ENCODE peak calls at places on chromosome 22, in five cellular contexts. B is neural progenitor cell, A is heart left ventricle, I is cardiac muscle cell, P is endodermal cell. M is an unnamed sample.

GRCh38 chr22:41917906-41918791 is 3.3 kb upstream of the SHISA8 start:
- DNase-seq in P (no peak), I (peak), A (peak), B (no peak), M (no peak)

GRCh38 chr22:26975381-26975780 is 318.0 kb downstream of the MIAT start:
- DNase-seq in A (no peak), I (peak), B (no peak), P (no peak), M (no peak)

GRCh38 chr22:31288496-31289235 is 3.6 kb downstream of the PIK3IP1 start:
- DNase-seq in P (no peak), A (no peak), I (no peak), B (no peak), M (no peak)

GRCh38 chr22:46315976-46316375 is 19.3 kb downstream of the GTSE1 start:
- DNase-seq in P (no peak), I (no peak), A (no peak), B (no peak), M (no peak)

GRCh38 chr22:33288078-33288477 is 229.9 kb upstream of the SYN3 start:
- DNase-seq in I (no peak), B (no peak), A (no peak), P (no peak), M (no peak)

GRCh38 chr22:33851240-33851639 is 69.0 kb downstream of the LARGE1 start:
- DNase-seq in P (no peak), A (no peak), B (no peak), I (no peak), M (no peak)

GRCh38 chr22:48894804-48895250 is 932.8 kb downstream of the BRD1 start:
- DNase-seq in A (no peak), I (no peak), B (no peak), P (no peak), M (no peak)

GRCh38 chr22:22060200-22061084 is 77.9 kb upstream of the TOP3B start:
- DNase-seq in A (peak), I (peak), P (peak), B (peak), M (no peak)

GRCh38 chr22:50247748-50248147 is 2.9 kb upstream of the TUBGCP6 start:
- DNase-seq in P (peak), I (peak), A (no peak), B (peak), M (no peak)

GRCh38 chr22:35995772-35996171 is 32.9 kb downstream of the RBFOX2 start:
- DNase-seq in B (no peak), P (no peak), I (peak), A (peak), M (peak)

GRCh38 chr22:48949375-48950149 is 878.1 kb downstream of the BRD1 start:
- DNase-seq in I (no peak), P (no peak), B (no peak), A (no peak), M (no peak)

GRCh38 chr22:31120230-31120629 is 2.5 kb upstream of the INPP5J start:
- DNase-seq in A (no peak), B (no peak), I (no peak), P (peak), M (no peak)

GRCh38 chr22:30016596-30016995 is 63.7 kb upstream of the HORMAD2 start:
- DNase-seq in B (no peak), A (no peak), I (no peak), P (no peak), M (no peak)

GRCh38 chr22:30572210-30572609 is 2.3 kb downstream of the GAL3ST1 start:
- DNase-seq in P (no peak), A (no peak), I (no peak), B (no peak), M (no peak)

GRCh38 chr22:37472418-37473006 is 13.7 kb downstream of the MFNG start:
- DNase-seq in I (peak), A (no peak), B (peak), P (peak), M (no peak)

GRCh38 chr22:28141614-28142013 is 222.6 kb upstream of the PITPNB start:
- DNase-seq in B (no peak), I (peak), A (no peak), P (no peak), M (peak)

GRCh38 chr22:16824718-16825687 is at the start of gene XKR3:
- DNase-seq in I (no peak), P (peak), A (no peak), B (no peak), M (no peak)

GRCh38 chr22:26573026-26573662 is 16.8 kb downstream of the TPST2 start:
- DNase-seq in P (no peak), A (peak), I (peak), B (no peak), M (no peak)

GRCh38 chr22:30810105-30810504 is 115.4 kb downstream of the OSBP2 start:
- DNase-seq in B (no peak), I (no peak), P (no peak), A (no peak), M (no peak)

GRCh38 chr22:48417143-48418070 is 1410.3 kb downstream of the BRD1 start:
- DNase-seq in I (no peak), P (peak), B (no peak), A (no peak), M (no peak)

GRCh38 chr22:36327922-36328551 is 59.7 kb downstream of the MYH9 start:
- DNase-seq in I (peak), A (peak), P (no peak), B (no peak), M (no peak)

GRCh38 chr22:48450188-48450825 is 1377.4 kb downstream of the BRD1 start:
- DNase-seq in B (no peak), P (no peak), I (no peak), A (no peak), M (no peak)

GRCh38 chr22:37496651-37497599 is 10.7 kb upstream of the MFNG start:
- DNase-seq in P (peak), A (no peak), B (peak), I (peak), M (peak)

GRCh38 chr22:11360632-11361031 is 4167.4 kb upstream of the OR11H1 start:
- DNase-seq in A (no peak), P (no peak), B (no peak), I (no peak), M (no peak)

GRCh38 chr22:17303840-17304779 is 65.2 kb upstream of the CECR2 start:
- DNase-seq in A (no peak), B (no peak), P (no peak), I (no peak), M (no peak)

GRCh38 chr22:17257578-17257977 is 38.3 kb upstream of the ADA2 start:
- DNase-seq in I (no peak), B (peak), A (no peak), P (peak), M (no peak)

GRCh38 chr22:24054356-24054755 is 43.3 kb downstream of the CABIN1 start:
- DNase-seq in I (no peak), P (no peak), A (no peak), B (no peak), M (no peak)

GRCh38 chr22:31876156-31877035 is 67.9 kb upstream of the YWHAH start:
- DNase-seq in A (no peak), P (no peak), I (no peak), B (no peak), M (peak)

GRCh38 chr22:31206896-31207687 is 5.0 kb upstream of the LIMK2 start:
- DNase-seq in B (no peak), I (no peak), P (no peak), A (peak), M (no peak)

GRCh38 chr22:31618057-31618456 is 44.0 kb downstream of the PISD start:
- DNase-seq in A (no peak), I (no peak), B (no peak), P (peak), M (no peak)

GRCh38 chr22:37258005-37258790 is 14.1 kb upstream of the RAC2 start:
- DNase-seq in I (no peak), A (no peak), B (no peak), P (peak), M (no peak)

GRCh38 chr22:32919629-32920028 is 118.1 kb downstream of the TIMP3 start:
- DNase-seq in B (no peak), I (no peak), P (no peak), A (no peak), M (no peak)

GRCh38 chr22:17882162-17882561 is 107.9 kb upstream of the BID start:
- DNase-seq in P (no peak), A (no peak), B (no peak), I (no peak), M (no peak)

GRCh38 chr22:22892096-22893052 is 4.8 kb downstream of the IGLL5 start:
- DNase-seq in A (no peak), B (no peak), I (no peak), P (no peak), M (no peak)

GRCh38 chr22:47139790-47140119 is 377.3 kb downstream of the TBC1D22A start:
- DNase-seq in B (no peak), P (no peak), A (no peak), I (no peak), M (no peak)

GRCh38 chr22:48037618-48038017 is 1275.2 kb downstream of the TBC1D22A start:
- DNase-seq in A (no peak), P (no peak), B (no peak), I (no peak), M (no peak)

GRCh38 chr22:17896552-17896951 is 122.3 kb upstream of the BID start:
- DNase-seq in A (peak), P (peak), I (peak), B (peak), M (no peak)

GRCh38 chr22:46150615-46151423 is 493 bp downstream of the PPARA start:
- DNase-seq in P (peak), I (peak), B (peak), A (no peak), M (no peak)

GRCh38 chr22:40499187-40499753 is 128.9 kb downstream of the SGSM3 start:
- DNase-seq in A (peak), I (peak), B (no peak), P (no peak), M (peak)

DNA sequence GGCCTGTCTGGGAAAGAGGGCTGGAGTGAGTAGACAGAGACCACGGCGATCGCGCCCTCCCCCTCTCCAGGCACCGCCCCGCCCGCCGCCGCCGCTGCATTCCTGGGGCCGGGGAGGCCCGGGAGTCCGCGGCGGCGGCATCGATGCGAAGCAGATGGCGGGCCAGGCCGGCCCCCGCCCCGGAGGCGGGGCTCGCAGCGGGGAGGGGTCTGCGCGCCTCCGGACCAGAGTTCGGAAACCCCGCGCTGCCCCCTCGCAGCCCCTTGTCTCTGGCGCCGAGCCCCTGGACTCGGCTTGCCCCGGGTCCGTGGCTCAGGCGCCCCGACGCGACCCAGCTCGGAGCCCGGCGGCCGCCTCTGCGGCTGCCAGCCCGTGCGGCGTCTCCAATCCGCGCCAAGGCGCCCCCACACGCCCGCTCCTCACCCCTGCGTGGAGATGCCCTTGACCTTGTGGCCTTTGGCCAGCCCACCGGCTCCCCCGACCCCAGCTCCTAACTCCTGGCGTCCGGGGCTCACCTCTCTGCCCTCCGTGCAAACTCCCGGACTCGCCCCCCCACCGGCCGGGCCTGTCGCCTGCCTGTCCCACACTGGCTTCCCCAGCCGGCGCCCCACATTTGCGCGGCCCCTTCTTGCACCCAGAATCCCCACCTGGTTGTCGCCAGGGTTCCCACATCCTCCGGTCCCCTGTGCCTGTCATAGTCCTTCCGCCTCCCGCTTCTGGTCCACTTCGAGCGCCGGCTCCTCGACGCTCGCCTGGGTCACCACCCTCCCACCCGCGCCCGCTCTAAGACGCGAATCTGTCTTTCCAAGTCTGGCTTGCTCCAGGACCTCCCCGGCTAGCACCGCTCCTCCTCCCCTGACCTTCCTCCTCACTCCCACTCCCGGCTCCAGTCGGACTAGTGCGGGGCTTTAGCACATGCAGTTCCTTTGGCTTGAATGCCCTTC is 1.0 kb downstream of the SCARF2 start:
- DNase-seq in I (peak), A (no peak), P (peak), B (peak), M (no peak)
- H3K4me3 ChIP-seq in I (peak), A (peak), P (peak), B (peak), M (peak)

GRCh38 chr22:19801340-19802000 is 40.9 kb downstream of the TBX1 start:
- DNase-seq in I (no peak), B (no peak), A (no peak), P (no peak), M (no peak)

GRCh38 chr22:19803736-19804267 is 43.2 kb downstream of the TBX1 start:
- DNase-seq in A (no peak), B (no peak), P (no peak), I (no peak), M (no peak)

GRCh38 chr22:19800761-19801244 is 40.2 kb downstream of the TBX1 start:
- DNase-seq in A (no peak), P (peak), B (peak), I (peak), M (no peak)

GRCh38 chr22:19802001-19802880 is 41.7 kb downstream of the TBX1 start:
- DNase-seq in P (no peak), B (no peak), A (no peak), I (no peak), M (no peak)

DNA sequence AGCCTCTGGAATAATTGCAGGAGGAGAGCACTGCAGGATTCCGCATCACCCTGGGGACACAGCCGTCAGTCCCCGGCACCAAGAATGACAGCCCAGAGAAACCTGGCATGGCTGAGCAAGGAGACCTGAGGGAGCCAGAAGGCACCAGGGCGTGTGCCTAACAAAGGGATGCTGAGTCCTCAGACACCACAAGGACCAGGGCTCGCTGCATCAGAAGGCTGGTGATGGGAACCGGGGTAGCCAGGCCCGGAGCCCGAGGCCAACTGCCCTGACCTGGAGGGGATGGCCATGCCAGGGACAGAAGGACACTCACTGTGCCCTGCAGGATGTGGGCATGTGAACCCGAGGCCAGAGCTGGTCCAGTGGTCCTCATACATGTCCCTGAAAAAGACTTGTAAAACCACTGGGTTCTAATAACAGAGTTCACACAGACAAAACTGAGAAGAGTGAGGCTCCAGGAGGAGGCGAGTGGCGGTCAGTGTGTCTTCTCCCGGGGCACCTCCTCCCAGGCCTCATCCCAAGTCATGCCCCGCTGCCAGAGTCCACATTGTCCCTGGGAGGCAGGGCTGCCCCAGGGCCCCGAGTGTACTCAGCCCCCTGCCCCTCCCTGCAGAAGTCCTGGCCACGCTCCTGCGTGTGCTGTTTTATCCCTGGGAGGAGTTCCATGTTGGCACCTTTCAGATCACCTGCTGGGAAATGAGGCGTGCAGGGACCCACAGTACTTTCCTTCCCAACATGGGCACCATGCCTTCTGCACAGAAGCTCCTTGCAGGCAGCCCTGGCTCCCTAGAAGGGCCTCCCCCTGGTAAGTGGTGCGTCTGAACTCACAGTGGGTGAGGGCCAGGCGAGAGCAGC is 42.5 kb downstream of the TBX1 start:
- DNase-seq in B (no peak), I (no peak), A (no peak), P (no peak), M (no peak)
- TF ChIP-seq CTCF in B (no peak), I (no peak), A (no peak), P (no peak), M (no peak)

GRCh38 chr22:25085930-25086901 is 113.4 kb upstream of the CRYBB3 start:
- DNase-seq in A (peak), B (no peak), I (peak), P (no peak), M (no peak)
- H3K4me3 ChIP-seq in A (no peak), B (no peak), I (no peak), P (no peak), M (no peak)

DNA sequence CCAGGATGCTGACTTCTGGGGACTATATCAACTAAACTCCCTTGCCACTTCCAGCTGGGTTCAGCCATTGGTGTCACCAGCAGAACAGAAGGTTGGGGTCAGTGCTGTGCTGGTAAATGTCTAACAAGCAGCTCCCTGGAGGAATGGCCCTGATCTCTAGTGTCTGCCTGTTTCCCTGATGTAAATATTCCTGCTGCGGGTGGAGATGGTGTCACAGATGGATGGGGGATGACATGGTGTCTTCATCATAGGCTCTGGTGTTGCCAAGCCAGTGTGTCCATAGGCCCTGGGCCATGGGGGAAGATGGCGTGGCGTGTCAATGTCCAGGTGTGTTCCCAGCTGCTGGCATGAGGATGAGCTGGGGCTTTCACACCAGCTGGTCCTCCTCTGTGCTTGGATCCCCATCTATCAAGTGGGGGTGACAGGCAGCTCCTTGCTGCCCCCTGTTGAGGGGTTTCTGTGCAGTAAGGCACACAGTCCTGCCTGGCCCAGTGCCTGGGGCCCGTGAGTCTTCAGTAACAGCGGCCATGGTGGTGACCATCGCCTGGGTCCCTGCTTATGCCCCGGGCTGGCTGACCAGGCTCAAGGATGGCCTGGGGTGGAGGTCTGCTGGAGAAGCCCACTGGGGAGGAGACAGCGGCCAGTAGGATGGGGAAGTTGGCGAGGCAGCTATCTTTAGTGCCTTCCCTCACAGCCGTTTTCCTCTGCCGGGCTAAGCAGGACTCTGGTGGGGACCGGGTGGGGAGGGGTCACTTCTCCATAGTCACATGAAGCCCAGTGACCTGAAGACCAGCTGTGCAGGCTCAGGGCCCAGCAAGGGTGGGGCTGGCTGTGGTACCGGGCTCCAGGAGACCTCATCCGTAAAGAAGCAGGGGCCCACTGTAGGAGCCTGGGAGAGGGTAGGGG is 12.7 kb downstream of the RPL3 start:
- DNase-seq in I (no peak), P (peak), B (peak), A (no peak), M (no peak)
- TF ChIP-seq CTCF in I (peak), P (peak), B (peak), A (peak), M (peak)

DNA sequence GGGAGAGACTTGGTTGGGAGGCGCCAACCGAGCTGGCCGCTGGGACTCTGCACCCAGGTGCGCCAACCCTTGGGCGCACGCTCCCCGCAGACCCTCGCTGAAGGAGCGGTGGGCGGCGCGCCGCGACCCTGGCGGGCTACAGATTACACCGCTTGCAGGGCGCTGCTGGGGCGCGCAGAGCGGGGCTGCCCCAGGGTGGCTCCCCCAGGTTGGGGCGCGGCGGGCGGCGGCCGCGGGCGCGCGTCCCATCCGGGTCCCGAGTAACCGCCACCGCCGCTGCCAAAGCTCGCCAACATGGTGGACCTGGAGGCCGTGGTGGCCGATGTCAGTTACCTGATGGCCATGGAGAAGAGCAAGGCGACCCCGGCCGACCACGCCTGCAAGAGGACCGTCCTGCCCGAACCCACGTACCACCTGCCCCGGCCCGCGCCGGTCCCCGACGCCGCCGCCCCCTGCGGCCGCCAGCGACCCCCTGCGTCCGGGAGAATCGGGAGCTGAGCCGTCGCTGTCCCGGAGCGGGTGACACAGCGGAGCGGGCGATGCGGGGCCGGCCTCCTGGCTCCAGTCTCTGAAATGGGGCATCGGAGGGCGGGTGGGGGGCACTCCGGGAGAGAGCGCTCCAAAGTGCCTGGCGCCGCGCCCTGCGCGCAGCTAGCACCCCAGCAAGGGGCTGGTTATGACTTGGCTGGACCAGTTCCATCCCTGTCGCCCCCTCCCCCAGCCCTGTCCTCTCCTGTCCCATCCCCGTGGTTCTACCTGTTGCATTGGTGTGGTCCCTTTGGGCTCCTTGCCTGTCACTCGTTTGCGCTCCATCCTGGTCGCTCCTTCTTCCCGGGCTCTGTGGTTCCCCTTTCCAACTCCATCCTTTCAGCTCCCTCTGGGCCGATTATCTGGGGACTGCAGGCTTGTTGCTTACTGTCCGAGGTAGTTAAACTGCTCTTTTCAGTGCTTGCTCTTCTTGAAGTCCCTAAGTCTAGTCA is 143.3 kb upstream of the GRK3 start:
- DNase-seq in P (peak), A (no peak), I (no peak), B (peak), M (no peak)
- H3K4me3 ChIP-seq in P (peak), A (peak), I (peak), B (peak), M (no peak)

M was measured in HFF-Myc.